ENCODE peak calls at places on chromosomes 4 and X, in five cellular contexts. P is A549, E is cardiac muscle cell, I is ascending aorta, Q is aorta. M is an unnamed sample.

GRCh38 chr4:173367946-173368345 is 2.8 kb upstream of the SAP30 start:
- DNase-seq in E (peak; percentile 61), P (no peak), Q (no peak), I (no peak), M (no peak)

GRCh38 chrX:85611926-85612325 is 232.5 kb upstream of the POF1B start:
- DNase-seq in Q (no peak), I (no peak), P (peak; percentile 5), E (peak; percentile 5), M (no peak)

GRCh38 chr4:138192113-138192512 is 50.0 kb downstream of the SLC7A11 start:
- DNase-seq in P (peak; percentile 55), Q (no peak), E (no peak), I (no peak), M (no peak)

GRCh38 chr4:159105063-159105414 is 2.2 kb downstream of the RAPGEF2 start:
- DNase-seq in E (no peak), Q (no peak), P (no peak), I (no peak), M (no peak)

GRCh38 chrX:72130762-72131231 is 918 bp downstream of the RTL5 start:
- DNase-seq in I (no peak), E (no peak), P (no peak), Q (no peak), M (no peak)

GRCh38 chr4:108270466-108271450 is 102.0 kb upstream of the LEF1 start:
- DNase-seq in I (no peak), Q (no peak), E (peak; percentile 4), P (no peak), M (no peak)

GRCh38 chrX:8319359-8319758 is 145.3 kb upstream of the VCX3B start:
- DNase-seq in Q (no peak), P (no peak), E (no peak), I (no peak), M (no peak)

GRCh38 chr4:186787536-186787935 is 63.9 kb upstream of the FAT1 start:
- DNase-seq in Q (no peak), P (no peak), I (no peak), E (no peak), M (no peak)

GRCh38 chr4:87659247-87659931 is 9.3 kb downstream of the DMP1 start:
- DNase-seq in I (no peak), P (peak; percentile 7), E (no peak), Q (no peak), M (no peak)

GRCh38 chrX:95903490-95903889 is 781.2 kb upstream of the DIAPH2 start:
- DNase-seq in E (peak; percentile 41), Q (no peak), I (no peak), P (no peak), M (no peak)

GRCh38 chr4:151251922-151252321 is 25.0 kb upstream of the PRSS48 start:
- DNase-seq in E (no peak), P (no peak), Q (no peak), I (no peak), M (no peak)

GRCh38 chr4:1746919-1747602 is 25.7 kb downstream of the TACC3 start:
- DNase-seq in I (no peak), Q (no peak), E (peak; percentile 21), P (no peak), M (peak; percentile 40)

GRCh38 chr4:93373893-93374860 is 454.4 kb upstream of the ATOH1 start:
- DNase-seq in E (no peak), I (no peak), Q (no peak), P (no peak), M (no peak)

GRCh38 chr4:152619556-152619955 is 60.2 kb downstream of the TMEM154 start:
- DNase-seq in E (no peak), P (no peak), Q (no peak), I (no peak), M (no peak)

GRCh38 chrX:103565752-103566151 is 19.6 kb upstream of the TCEAL4 start:
- DNase-seq in E (peak; percentile 80), Q (no peak), P (no peak), I (no peak), M (no peak)

GRCh38 chr4:110518889-110519490 is 43.0 kb downstream of the ENPEP start:
- DNase-seq in I (no peak), E (peak; percentile 40), Q (no peak), P (peak; percentile 11), M (no peak)

GRCh38 chr4:85058551-85058950 is 92.1 kb upstream of the WDFY3 start:
- DNase-seq in P (no peak), E (no peak), I (no peak), Q (no peak), M (no peak)

GRCh38 chr4:130124066-130124465 is 1028.1 kb downstream of the C4orf33 start:
- DNase-seq in Q (no peak), E (no peak), I (no peak), P (no peak), M (no peak)

GRCh38 chr4:78155616-78156105 is 98.5 kb downstream of the FRAS1 start:
- DNase-seq in Q (no peak), I (no peak), E (peak; percentile 57), P (no peak), M (no peak)

GRCh38 chr4:168502886-168503285 is 6.0 kb downstream of the PALLD start:
- DNase-seq in E (no peak), I (no peak), P (no peak), Q (no peak), M (no peak)

DNA sequence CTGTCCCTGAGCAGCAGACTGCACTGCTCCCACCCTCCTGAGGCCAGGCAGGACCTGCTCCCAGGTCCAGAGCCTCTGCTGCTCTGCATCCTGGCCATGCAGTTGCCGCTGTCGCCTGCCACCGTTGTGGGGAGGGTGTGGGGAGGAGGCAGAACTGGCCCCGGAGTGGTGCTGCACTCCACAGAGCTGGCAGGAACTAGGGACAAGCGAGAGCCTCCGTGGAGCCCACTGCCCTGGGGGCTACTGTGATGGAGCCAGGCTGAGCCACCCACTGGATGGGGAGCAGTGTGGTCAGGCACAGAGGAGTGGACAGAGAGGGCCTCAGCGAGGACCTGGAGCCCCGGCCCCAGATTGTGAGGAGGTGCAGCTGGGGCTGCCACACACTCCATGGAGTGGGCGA is 28.8 kb downstream of the NAA11 start:
- DNase-seq in E (no peak), I (no peak), P (no peak), Q (no peak), M (no peak)
- H3K27ac ChIP-seq in E (no peak overlapping the region), I (no peak overlapping the region), P (no peak overlapping the region), Q (no peak overlapping the region), M (no peak overlapping the region)

GRCh38 chr4:112817933-112818921 is 181.3 kb downstream of the LARP7 start:
- DNase-seq in P (peak; percentile 74), I (peak; percentile 88), Q (peak; percentile 86), E (peak; percentile 86), M (peak; percentile 77)
- H3K27ac ChIP-seq in P (peak overlapping the region; percentile 70), I (peak overlapping the region; percentile 25), Q (no peak overlapping the region), E (peak overlapping the region; percentile 13), M (peak overlapping the region; percentile 68)

GRCh38 chr4:55183926-55184599 is 58.7 kb upstream of the KDR start:
- DNase-seq in I (no peak), Q (no peak), E (peak; percentile 97), P (peak; percentile 53), M (no peak)
- H3K27ac ChIP-seq in I (no peak overlapping the region), Q (no peak overlapping the region), E (peak overlapping the region; percentile 88), P (peak overlapping the region; percentile 61), M (no peak overlapping the region)

GRCh38 chr4:5366421-5366820 is 315.1 kb downstream of the STK32B start:
- DNase-seq in I (no peak), E (no peak), P (peak; percentile 93), Q (no peak), M (no peak)
- H3K27ac ChIP-seq in I (no peak overlapping the region), E (no peak overlapping the region), P (peak overlapping the region; percentile 75), Q (no peak overlapping the region), M (no peak overlapping the region)

GRCh38 chr4:184960505-184960971 is 57.8 kb upstream of the HELT start:
- DNase-seq in P (no peak), Q (no peak), E (peak; percentile 73), I (peak; percentile 47), M (no peak)
- H3K27ac ChIP-seq in P (no peak overlapping the region), Q (no peak overlapping the region), E (no peak overlapping the region), I (no peak overlapping the region), M (no peak overlapping the region)

GRCh38 chr4:8133897-8134542 is 24.6 kb downstream of the ABLIM2 start:
- DNase-seq in Q (no peak), P (no peak), E (no peak), I (no peak), M (no peak)

GRCh38 chr4:8136529-8136928 is 22.1 kb downstream of the ABLIM2 start:
- DNase-seq in P (no peak), Q (no peak), E (no peak), I (no peak), M (no peak)

GRCh38 chr4:8132947-8133705 is 25.5 kb downstream of the ABLIM2 start:
- DNase-seq in P (no peak), Q (no peak), I (no peak), E (peak; percentile 44), M (no peak)

GRCh38 chr4:8136972-8137710 is 21.5 kb downstream of the ABLIM2 start:
- DNase-seq in Q (no peak), P (no peak), E (no peak), I (no peak), M (no peak)

GRCh38 chr4:8135666-8136065 is 22.9 kb downstream of the ABLIM2 start:
- DNase-seq in I (no peak), Q (no peak), P (no peak), E (no peak), M (no peak)
- H3K27ac ChIP-seq in I (no peak overlapping the region), Q (no peak overlapping the region), P (no peak overlapping the region), E (no peak overlapping the region), M (no peak overlapping the region)

GRCh38 chr4:74094227-74094626 is 4.8 kb downstream of the CXCL2 start:
- DNase-seq in P (no peak), E (no peak), I (no peak), Q (no peak), M (no peak)
- H3K27ac ChIP-seq in P (no peak overlapping the region), E (no peak overlapping the region), I (no peak overlapping the region), Q (no peak overlapping the region), M (no peak overlapping the region)

M was measured in substantia nigra.